ENCODE peak calls at places on chromosomes 12 and 14, in nine cellular contexts. One of them, this sample, is unnamed.

GRCh38 chr12:104058796-104059195 is 5.5 kb upstream of the HCFC2 start:
- DNase-seq in A549: no peak
- DNase-seq in K562: no peak
- DNase-seq in psoas muscle: no peak
- DNase-seq in IMR-90: no peak
- DNase-seq in CD8-positive, alpha-beta T cell: no peak
- DNase-seq in pancreas: no peak
- DNase-seq in heart right ventricle: no peak
- DNase-seq in body of pancreas: no peak
- DNase-seq in this sample: no peak

GRCh38 chr12:12099102-12099501 is 28.4 kb downstream of the BCL2L14 start:
- DNase-seq in A549: no peak
- DNase-seq in K562: no peak
- DNase-seq in psoas muscle: no peak
- DNase-seq in IMR-90: no peak
- DNase-seq in CD8-positive, alpha-beta T cell: no peak
- DNase-seq in pancreas: no peak
- DNase-seq in heart right ventricle: no peak
- DNase-seq in body of pancreas: no peak
- DNase-seq in this sample: no peak

GRCh38 chr14:69845787-69846186 is 33.4 kb upstream of the SMOC1 start:
- DNase-seq in A549: no peak
- DNase-seq in K562: no peak
- DNase-seq in psoas muscle: no peak
- DNase-seq in IMR-90: peak; percentile 4
- DNase-seq in CD8-positive, alpha-beta T cell: no peak
- DNase-seq in pancreas: no peak
- DNase-seq in heart right ventricle: no peak
- DNase-seq in body of pancreas: no peak
- DNase-seq in this sample: peak; percentile 41

GRCh38 chr12:19712041-19712440 is 272.7 kb downstream of the AEBP2 start:
- DNase-seq in A549: peak; percentile 63
- DNase-seq in K562: no peak
- DNase-seq in psoas muscle: no peak
- DNase-seq in IMR-90: peak; percentile 94
- DNase-seq in CD8-positive, alpha-beta T cell: no peak
- DNase-seq in pancreas: no peak
- DNase-seq in heart right ventricle: no peak
- DNase-seq in body of pancreas: no peak
- DNase-seq in this sample: no peak

GRCh38 chr12:117204146-117204545 is 13.9 kb upstream of the FBXO21 start:
- DNase-seq in A549: no peak
- DNase-seq in K562: no peak
- DNase-seq in psoas muscle: no peak
- DNase-seq in IMR-90: no peak
- DNase-seq in CD8-positive, alpha-beta T cell: no peak
- DNase-seq in pancreas: no peak
- DNase-seq in heart right ventricle: no peak
- DNase-seq in body of pancreas: no peak
- DNase-seq in this sample: no peak

GRCh38 chr14:69682607-69683263 is 71.3 kb downstream of the SUSD6 start:
- DNase-seq in A549: no peak
- DNase-seq in K562: no peak
- DNase-seq in psoas muscle: no peak
- DNase-seq in IMR-90: no peak
- DNase-seq in CD8-positive, alpha-beta T cell: no peak
- DNase-seq in pancreas: no peak
- DNase-seq in heart right ventricle: no peak
- DNase-seq in body of pancreas: no peak
- DNase-seq in this sample: no peak

GRCh38 chr12:108587826-108588225 is 10.1 kb downstream of the TMEM119 start:
- DNase-seq in A549: no peak
- DNase-seq in K562: no peak
- DNase-seq in psoas muscle: no peak
- DNase-seq in IMR-90: no peak
- DNase-seq in CD8-positive, alpha-beta T cell: no peak
- DNase-seq in pancreas: no peak
- DNase-seq in heart right ventricle: no peak
- DNase-seq in body of pancreas: no peak
- DNase-seq in this sample: no peak

GRCh38 chr12:87796961-87797516 is 232.2 kb downstream of the C12orf50 start:
- DNase-seq in A549: no peak
- DNase-seq in K562: no peak
- DNase-seq in psoas muscle: no peak
- DNase-seq in IMR-90: no peak
- DNase-seq in CD8-positive, alpha-beta T cell: no peak
- DNase-seq in pancreas: no peak
- DNase-seq in heart right ventricle: no peak
- DNase-seq in body of pancreas: no peak
- DNase-seq in this sample: no peak

GRCh38 chr14:100440207-100440631 is 117.1 kb downstream of the SLC25A47 start:
- DNase-seq in A549: peak; percentile 81
- DNase-seq in K562: peak; percentile 62
- DNase-seq in psoas muscle: peak; percentile 76
- DNase-seq in IMR-90: peak; percentile 58
- DNase-seq in CD8-positive, alpha-beta T cell: peak; percentile 10
- DNase-seq in pancreas: peak; percentile 84
- DNase-seq in heart right ventricle: peak; percentile 66
- DNase-seq in body of pancreas: peak; percentile 82
- DNase-seq in this sample: peak; percentile 62

GRCh38 chr14:69673578-69674305 is 62.3 kb downstream of the SUSD6 start:
- DNase-seq in A549: no peak
- DNase-seq in K562: no peak
- DNase-seq in psoas muscle: no peak
- DNase-seq in IMR-90: no peak
- DNase-seq in CD8-positive, alpha-beta T cell: no peak
- DNase-seq in pancreas: no peak
- DNase-seq in heart right ventricle: no peak
- DNase-seq in body of pancreas: peak; percentile 44
- DNase-seq in this sample: no peak

GRCh38 chr12:68287106-68287505 is 33.7 kb upstream of the IL22 start:
- DNase-seq in A549: no peak
- DNase-seq in K562: no peak
- DNase-seq in psoas muscle: no peak
- DNase-seq in IMR-90: no peak
- DNase-seq in CD8-positive, alpha-beta T cell: no peak
- DNase-seq in pancreas: no peak
- DNase-seq in heart right ventricle: no peak
- DNase-seq in body of pancreas: no peak
- DNase-seq in this sample: no peak

GRCh38 chr12:18383203-18383602 is 121.9 kb downstream of the PIK3C2G start:
- DNase-seq in A549: peak; percentile 62
- DNase-seq in K562: no peak
- DNase-seq in psoas muscle: no peak
- DNase-seq in IMR-90: peak; percentile 89
- DNase-seq in CD8-positive, alpha-beta T cell: no peak
- DNase-seq in pancreas: no peak
- DNase-seq in heart right ventricle: no peak
- DNase-seq in body of pancreas: peak; percentile 7
- DNase-seq in this sample: peak; percentile 64

GRCh38 chr12:1171657-1172056 is 180.6 kb downstream of the ERC1 start:
- DNase-seq in A549: no peak
- DNase-seq in K562: no peak
- DNase-seq in psoas muscle: no peak
- DNase-seq in IMR-90: no peak
- DNase-seq in CD8-positive, alpha-beta T cell: no peak
- DNase-seq in pancreas: no peak
- DNase-seq in heart right ventricle: no peak
- DNase-seq in body of pancreas: no peak
- DNase-seq in this sample: no peak

GRCh38 chr12:29200586-29200985 is 51.5 kb downstream of the FAR2 start:
- DNase-seq in A549: no peak
- DNase-seq in K562: no peak
- DNase-seq in psoas muscle: no peak
- DNase-seq in IMR-90: no peak
- DNase-seq in CD8-positive, alpha-beta T cell: no peak
- DNase-seq in pancreas: no peak
- DNase-seq in heart right ventricle: no peak
- DNase-seq in body of pancreas: no peak
- DNase-seq in this sample: no peak

GRCh38 chr12:75977952-75978671 is 53.5 kb downstream of the PHLDA1 start:
- DNase-seq in A549: peak; percentile 100
- DNase-seq in K562: peak; percentile 43
- DNase-seq in psoas muscle: peak; percentile 24
- DNase-seq in IMR-90: peak; percentile 100
- DNase-seq in CD8-positive, alpha-beta T cell: peak; percentile 48
- DNase-seq in pancreas: peak; percentile 74
- DNase-seq in heart right ventricle: no peak
- DNase-seq in body of pancreas: peak; percentile 88
- DNase-seq in this sample: peak; percentile 91

GRCh38 chr14:103127861-103128598 is 4.8 kb downstream of the TNFAIP2 start:
- DNase-seq in A549: no peak
- DNase-seq in K562: no peak
- DNase-seq in psoas muscle: no peak
- DNase-seq in IMR-90: no peak
- DNase-seq in CD8-positive, alpha-beta T cell: no peak
- DNase-seq in pancreas: peak; percentile 11
- DNase-seq in heart right ventricle: no peak
- DNase-seq in body of pancreas: no peak
- DNase-seq in this sample: no peak

GRCh38 chr14:103129301-103130016 is 6.2 kb downstream of the TNFAIP2 start:
- DNase-seq in A549: no peak
- DNase-seq in K562: no peak
- DNase-seq in psoas muscle: no peak
- DNase-seq in IMR-90: no peak
- DNase-seq in CD8-positive, alpha-beta T cell: no peak
- DNase-seq in pancreas: peak; percentile 17
- DNase-seq in heart right ventricle: no peak
- DNase-seq in body of pancreas: no peak
- DNase-seq in this sample: no peak

GRCh38 chr14:103130017-103130764 is 6.9 kb downstream of the TNFAIP2 start:
- DNase-seq in A549: no peak
- DNase-seq in K562: no peak
- DNase-seq in psoas muscle: no peak
- DNase-seq in IMR-90: no peak
- DNase-seq in CD8-positive, alpha-beta T cell: no peak
- DNase-seq in pancreas: peak; percentile 11
- DNase-seq in heart right ventricle: no peak
- DNase-seq in body of pancreas: no peak
- DNase-seq in this sample: no peak

GRCh38 chr14:103127356-103127755 is 4.1 kb downstream of the TNFAIP2 start:
- DNase-seq in A549: no peak
- DNase-seq in K562: no peak
- DNase-seq in psoas muscle: no peak
- DNase-seq in IMR-90: no peak
- DNase-seq in CD8-positive, alpha-beta T cell: no peak
- DNase-seq in pancreas: no peak
- DNase-seq in heart right ventricle: no peak
- DNase-seq in body of pancreas: no peak
- DNase-seq in this sample: no peak

GRCh38 chr14:103128631-103129300 is 5.5 kb downstream of the TNFAIP2 start:
- DNase-seq in A549: no peak
- DNase-seq in K562: no peak
- DNase-seq in psoas muscle: no peak
- DNase-seq in IMR-90: no peak
- DNase-seq in CD8-positive, alpha-beta T cell: no peak
- DNase-seq in pancreas: peak; percentile 32
- DNase-seq in heart right ventricle: no peak
- DNase-seq in body of pancreas: no peak
- DNase-seq in this sample: no peak
- H3K4me1 ChIP-seq in A549: peaks cover 67% of the 10 kb centered on the region
- H3K4me1 ChIP-seq in K562: peaks cover 54% of the 10 kb centered on the region
- H3K4me1 ChIP-seq in psoas muscle: peaks cover 37% of the 10 kb centered on the region
- H3K4me1 ChIP-seq in IMR-90: peaks cover 14% of the 10 kb centered on the region
- H3K4me1 ChIP-seq in CD8-positive, alpha-beta T cell: no peaks in the 10 kb centered on the region
- H3K4me1 ChIP-seq in pancreas: peaks cover 4% of the 10 kb centered on the region
- H3K4me1 ChIP-seq in heart right ventricle: peaks cover 72% of the 10 kb centered on the region
- H3K4me1 ChIP-seq in body of pancreas: peaks cover 84% of the 10 kb centered on the region
- H3K4me1 ChIP-seq in this sample: peaks cover 7% of the 10 kb centered on the region

GRCh38 chr12:15227004-15227679 is 5.9 kb upstream of the RERG start:
- DNase-seq in A549: peak; percentile 61
- DNase-seq in K562: peak; percentile 10
- DNase-seq in psoas muscle: peak; percentile 46
- DNase-seq in IMR-90: peak; percentile 33
- DNase-seq in CD8-positive, alpha-beta T cell: no peak
- DNase-seq in pancreas: peak; percentile 43
- DNase-seq in heart right ventricle: peak; percentile 26
- DNase-seq in body of pancreas: peak; percentile 59
- DNase-seq in this sample: peak; percentile 50
- TF ChIP-seq CTCF in A549: peak; percentile 71
- TF ChIP-seq CTCF in K562: no peak
- TF ChIP-seq CTCF in psoas muscle: peak; percentile 66
- TF ChIP-seq CTCF in IMR-90: peak; percentile 49
- TF ChIP-seq CTCF in CD8-positive, alpha-beta T cell: peak; percentile 51
- TF ChIP-seq CTCF in pancreas: peak; percentile 47
- TF ChIP-seq CTCF in heart right ventricle: peak; percentile 55
- TF ChIP-seq CTCF in body of pancreas: peak; percentile 57
- TF ChIP-seq CTCF in this sample: peak; percentile 82

GRCh38 chr12:46362895-46363581 is 9.5 kb downstream of the SLC38A2 start:
- DNase-seq in A549: no peak
- DNase-seq in K562: no peak
- DNase-seq in psoas muscle: no peak
- DNase-seq in IMR-90: no peak
- DNase-seq in CD8-positive, alpha-beta T cell: no peak
- DNase-seq in pancreas: no peak
- DNase-seq in heart right ventricle: no peak
- DNase-seq in body of pancreas: no peak
- DNase-seq in this sample: no peak

GRCh38 chr12:46363582-46364299 is 8.8 kb downstream of the SLC38A2 start:
- DNase-seq in A549: no peak
- DNase-seq in K562: no peak
- DNase-seq in psoas muscle: no peak
- DNase-seq in IMR-90: no peak
- DNase-seq in CD8-positive, alpha-beta T cell: no peak
- DNase-seq in pancreas: no peak
- DNase-seq in heart right ventricle: no peak
- DNase-seq in body of pancreas: no peak
- DNase-seq in this sample: no peak

GRCh38 chr12:46365951-46366379 is 6.6 kb downstream of the SLC38A2 start:
- DNase-seq in A549: no peak
- DNase-seq in K562: no peak
- DNase-seq in psoas muscle: no peak
- DNase-seq in IMR-90: no peak
- DNase-seq in CD8-positive, alpha-beta T cell: no peak
- DNase-seq in pancreas: no peak
- DNase-seq in heart right ventricle: no peak
- DNase-seq in body of pancreas: no peak
- DNase-seq in this sample: no peak

GRCh38 chr12:46364777-46365580 is 7.6 kb downstream of the SLC38A2 start:
- DNase-seq in A549: peak; percentile 53
- DNase-seq in K562: no peak
- DNase-seq in psoas muscle: no peak
- DNase-seq in IMR-90: peak; percentile 85
- DNase-seq in CD8-positive, alpha-beta T cell: no peak
- DNase-seq in pancreas: peak; percentile 72
- DNase-seq in heart right ventricle: no peak
- DNase-seq in body of pancreas: peak; percentile 88
- DNase-seq in this sample: no peak

GRCh38 chr12:46364300-46364696 is 8.3 kb downstream of the SLC38A2 start:
- DNase-seq in A549: no peak
- DNase-seq in K562: no peak
- DNase-seq in psoas muscle: no peak
- DNase-seq in IMR-90: no peak
- DNase-seq in CD8-positive, alpha-beta T cell: no peak
- DNase-seq in pancreas: no peak
- DNase-seq in heart right ventricle: no peak
- DNase-seq in body of pancreas: no peak
- DNase-seq in this sample: no peak
- H3K4me3 ChIP-seq in A549: peak overlapping the region; percentile 3
- H3K4me3 ChIP-seq in K562: no peak overlapping the region
- H3K4me3 ChIP-seq in psoas muscle: no peak overlapping the region
- H3K4me3 ChIP-seq in IMR-90: no peak overlapping the region
- H3K4me3 ChIP-seq in CD8-positive, alpha-beta T cell: no peak overlapping the region
- H3K4me3 ChIP-seq in pancreas: no peak overlapping the region
- H3K4me3 ChIP-seq in heart right ventricle: no peak overlapping the region
- H3K4me3 ChIP-seq in body of pancreas: no peak overlapping the region
- H3K4me3 ChIP-seq in this sample: no peak overlapping the region

GRCh38 chr14:72104011-72104613 is 171.9 kb downstream of the RGS6 start:
- DNase-seq in A549: peak; percentile 6
- DNase-seq in K562: peak; percentile 52
- DNase-seq in psoas muscle: no peak
- DNase-seq in IMR-90: no peak
- DNase-seq in CD8-positive, alpha-beta T cell: peak; percentile 15
- DNase-seq in pancreas: peak; percentile 34
- DNase-seq in heart right ventricle: peak; percentile 15
- DNase-seq in body of pancreas: peak; percentile 13
- DNase-seq in this sample: no peak
- H3K4me1 ChIP-seq in A549: no peaks in the 10 kb centered on the region
- H3K4me1 ChIP-seq in K562: no peaks in the 10 kb centered on the region
- H3K4me1 ChIP-seq in psoas muscle: no peaks in the 10 kb centered on the region
- H3K4me1 ChIP-seq in IMR-90: no peaks in the 10 kb centered on the region
- H3K4me1 ChIP-seq in CD8-positive, alpha-beta T cell: no peaks in the 10 kb centered on the region
- H3K4me1 ChIP-seq in pancreas: no peaks in the 10 kb centered on the region
- H3K4me1 ChIP-seq in heart right ventricle: peaks cover 8% of the 10 kb centered on the region
- H3K4me1 ChIP-seq in body of pancreas: no peaks in the 10 kb centered on the region
- H3K4me1 ChIP-seq in this sample: no peaks in the 10 kb centered on the region

This sample was measured in Caco-2.